ENCODE peak calls at places on chromosome X, in four cellular contexts. O is kidney tubule cell, L is Right ventricle myocardium superior, H is H7. I is an unnamed sample.

GRCh38 chrX:9656277-9656676 is 109.4 kb downstream of the GPR143 start:
- DNase-seq in O (peak), H (no peak), L (peak), I (no peak)

GRCh38 chrX:67568769-67569168 is 24.9 kb downstream of the AR start:
- DNase-seq in H (no peak), O (peak), L (no peak), I (no peak)

GRCh38 chrX:73270753-73271152 is 56.1 kb upstream of the NAP1L2 start:
- DNase-seq in L (no peak), O (no peak), H (no peak), I (no peak)

GRCh38 chrX:69277961-69278795 is 112.9 kb upstream of the PJA1 start:
- DNase-seq in O (no peak), L (no peak), H (peak), I (no peak)

GRCh38 chrX:119687661-119688413 is 5.1 kb downstream of the SEPTIN6 start:
- DNase-seq in H (no peak), L (no peak), O (no peak), I (no peak)

GRCh38 chrX:3939967-3940610 is 226.6 kb upstream of the PRKX start:
- DNase-seq in O (peak), L (no peak), H (peak), I (no peak)

GRCh38 chrX:23341452-23341851 is 6.8 kb downstream of the PTCHD1 start:
- DNase-seq in O (peak), H (peak), L (no peak), I (no peak)

GRCh38 chrX:36401774-36402173 is 482.2 kb downstream of the CFAP47 start:
- DNase-seq in O (no peak), H (no peak), L (no peak), I (no peak)

GRCh38 chrX:18173494-18174180 is 47.0 kb downstream of the BEND2 start:
- DNase-seq in L (peak), H (no peak), O (no peak), I (no peak)

GRCh38 chrX:104330966-104331365 is 76.2 kb upstream of the ESX1 start:
- DNase-seq in O (peak), L (no peak), H (no peak), I (no peak)

GRCh38 chrX:24025741-24026402 is 1.1 kb downstream of the KLHL15 start:
- DNase-seq in L (no peak), H (no peak), O (peak), I (no peak)

GRCh38 chrX:129759576-129760061 is 20.1 kb upstream of the SASH3 start:
- DNase-seq in H (no peak), O (peak), L (peak), I (peak)

GRCh38 chrX:75746891-75747639 is 38.0 kb downstream of the MAGEE2 start:
- DNase-seq in L (peak), O (peak), H (peak), I (no peak)

GRCh38 chrX:338836-339400 is 20.3 kb upstream of the GTPBP6 start:
- DNase-seq in L (peak), H (peak), O (no peak), I (no peak)

GRCh38 chrX:129783176-129783776 is 3.5 kb downstream of the SASH3 start:
- DNase-seq in L (no peak), H (no peak), O (no peak), I (no peak)

GRCh38 chrX:104284407-104285000 is 29.8 kb upstream of the ESX1 start:
- DNase-seq in H (no peak), L (no peak), O (no peak), I (no peak)

GRCh38 chrX:96683997-96684338 is 674 bp upstream of the DIAPH2 start:
- DNase-seq in H (no peak), L (no peak), O (no peak), I (no peak)

GRCh38 chrX:148380614-148381561 is 119.5 kb upstream of the AFF2 start:
- DNase-seq in L (no peak), H (no peak), O (peak), I (no peak)

GRCh38 chrX:63751481-63751880 is 33.5 kb downstream of the ARHGEF9 start:
- DNase-seq in H (no peak), O (no peak), L (no peak), I (no peak)

GRCh38 chrX:43493751-43494150 is 162.3 kb upstream of the MAOA start:
- DNase-seq in L (no peak), O (no peak), H (no peak), I (no peak)